ENCODE peak calls at places on chromosomes 11 and 22, in nine cellular contexts. K, Y, E, A, I, T, S, V and B are unnamed samples.

GRCh38 chr22:44363980-44364749 is 51.4 kb upstream of the SHISAL1 start:
- DNase-seq in K (no peak), Y (no peak), E (no peak), A (peak; percentile 62), I (no peak), T (peak; percentile 32), S (no peak), V (no peak), B (no peak)

GRCh38 chr22:24095816-24096215 is 84.7 kb downstream of the CABIN1 start:
- DNase-seq in K (no peak), Y (no peak), E (no peak), A (no peak), I (no peak), T (no peak), S (no peak), V (no peak), B (no peak)

GRCh38 chr11:9714540-9714939 is 50.7 kb downstream of the SWAP70 start:
- DNase-seq in K (no peak), Y (no peak), E (no peak), A (no peak), I (no peak), T (peak; percentile 11), S (no peak), V (no peak), B (no peak)

GRCh38 chr22:31944700-31945477 is 554 bp downstream of the YWHAH start:
- DNase-seq in K (no peak), Y (peak; percentile 30), E (peak; percentile 17), A (peak; percentile 82), I (no peak), T (peak; percentile 60), S (peak; percentile 63), V (peak; percentile 58), B (peak; percentile 31)

GRCh38 chr11:122791411-122791810 is 46.9 kb upstream of the CRTAM start:
- DNase-seq in K (no peak), Y (no peak), E (no peak), A (no peak), I (no peak), T (peak; percentile 45), S (no peak), V (no peak), B (no peak)

GRCh38 chr22:44387486-44387885 is 74.7 kb upstream of the SHISAL1 start:
- DNase-seq in K (no peak), Y (no peak), E (no peak), A (no peak), I (no peak), T (no peak), S (no peak), V (no peak), B (no peak)

GRCh38 chr11:725624-726202 is 19.7 kb downstream of the EPS8L2 start:
- DNase-seq in K (peak; percentile 52), Y (peak; percentile 28), E (no peak), A (peak; percentile 51), I (no peak), T (no peak), S (peak; percentile 63), V (no peak), B (peak; percentile 16)

GRCh38 chr22:28381427-28382167 is 298.0 kb downstream of the TTC28 start:
- DNase-seq in K (no peak), Y (no peak), E (peak; percentile 56), A (no peak), I (no peak), T (peak; percentile 56), S (no peak), V (no peak), B (no peak)

GRCh38 chr11:114120606-114121005 is 61.1 kb downstream of the ZBTB16 start:
- DNase-seq in K (no peak), Y (no peak), E (no peak), A (no peak), I (no peak), T (no peak), S (no peak), V (no peak), B (no peak)

GRCh38 chr22:35135165-35135564 is 69.2 kb downstream of the ISX start:
- DNase-seq in K (peak; percentile 48), Y (no peak), E (no peak), A (no peak), I (no peak), T (no peak), S (no peak), V (no peak), B (no peak)

GRCh38 chr11:38646382-38646781 is 2048.3 kb upstream of the RAG2 start:
- DNase-seq in K (no peak), Y (no peak), E (no peak), A (no peak), I (no peak), T (no peak), S (no peak), V (no peak), B (no peak)

GRCh38 chr11:1076061-1076665 is 1.5 kb downstream of the MUC2 start:
- DNase-seq in K (no peak), Y (no peak), E (no peak), A (no peak), I (no peak), T (no peak), S (no peak), V (no peak), B (no peak)

GRCh38 chr11:108561535-108561991 is 32.0 kb downstream of the EXPH5 start:
- DNase-seq in K (no peak), Y (no peak), E (peak; percentile 31), A (no peak), I (no peak), T (peak; percentile 42), S (no peak), V (no peak), B (no peak)

GRCh38 chr11:47060807-47061206 is 115.9 kb downstream of the ARFGAP2 start:
- DNase-seq in K (no peak), Y (no peak), E (peak; percentile 4), A (no peak), I (no peak), T (peak; percentile 37), S (peak; percentile 34), V (no peak), B (no peak)

DNA sequence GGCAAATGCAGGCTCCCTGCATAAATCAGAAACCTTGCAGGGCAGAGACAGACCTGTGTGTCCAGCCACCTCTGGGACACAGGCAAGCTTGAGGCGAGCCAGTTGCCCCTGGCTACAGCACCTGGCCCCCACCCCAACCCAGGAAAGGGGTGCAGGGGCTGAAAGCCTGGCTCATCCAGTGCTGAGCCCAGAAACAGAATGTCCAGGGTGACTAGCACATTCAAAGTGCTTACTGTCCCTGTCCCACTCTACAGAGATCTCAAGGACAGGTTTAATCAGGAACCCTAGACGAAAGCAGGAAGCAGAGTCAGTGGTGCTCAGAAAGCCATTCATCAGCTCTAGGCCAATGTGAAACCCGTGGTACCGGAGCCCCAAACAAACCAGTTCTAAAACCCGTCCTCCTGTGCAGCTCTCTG is 31.9 kb downstream of the PLEKHA7 start:
- DNase-seq in K (no peak), Y (peak; percentile 62), E (no peak), A (no peak), I (no peak), T (no peak), S (peak; percentile 18), V (no peak), B (no peak)
- H3K27ac ChIP-seq in K (no peak overlapping the region), Y (peak overlapping the region; percentile 86), E (no peak overlapping the region), A (no peak overlapping the region), I (no peak overlapping the region), T (no peak overlapping the region), S (no peak overlapping the region), V (no peak overlapping the region), B (peak overlapping the region; percentile 77)

DNA sequence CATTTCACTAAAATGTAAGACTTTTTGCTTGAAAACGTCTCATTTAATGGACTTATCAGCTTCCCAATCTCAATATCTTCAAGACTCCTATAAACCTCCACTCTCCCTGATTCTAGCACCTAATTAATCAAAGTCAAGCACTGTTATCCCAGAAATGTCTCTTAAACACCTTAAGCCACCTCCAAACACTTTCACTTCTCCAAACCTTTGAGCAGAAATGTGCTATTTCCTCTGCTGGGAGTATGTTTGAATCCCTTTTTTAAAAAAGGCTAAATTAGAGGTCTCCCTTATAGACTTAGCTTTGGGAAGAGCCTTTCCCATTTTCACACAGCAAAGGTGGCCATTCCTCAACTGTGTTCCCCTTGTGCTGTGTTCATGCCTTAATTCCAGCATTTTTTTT is 146.2 kb upstream of the SYN3 start:
- DNase-seq in K (no peak), Y (no peak), E (no peak), A (no peak), I (no peak), T (no peak), S (no peak), V (peak; percentile 36), B (no peak)
- TF ChIP-seq EZH2phosphoT487 in K (no peak), Y (no peak), E (no peak), A (no peak), I (no peak), T (no peak), S (no peak), V (no peak), B (no peak)

GRCh38 chr11:34053161-34053686 is 1.7 kb downstream of the CAPRIN1 start:
- DNase-seq in K (peak; percentile 84), Y (peak; percentile 79), E (peak; percentile 49), A (peak; percentile 74), I (no peak), T (peak; percentile 91), S (peak; percentile 78), V (peak; percentile 82), B (peak; percentile 85)

GRCh38 chr11:34051349-34052035 is at the start of gene CAPRIN1:
- DNase-seq in K (peak; percentile 95), Y (peak; percentile 93), E (peak; percentile 90), A (peak; percentile 95), I (peak; percentile 84), T (peak; percentile 95), S (peak; percentile 93), V (peak; percentile 93), B (peak; percentile 95)

GRCh38 chr11:34050967-34051348 is 573 bp upstream of the CAPRIN1 start:
- DNase-seq in K (no peak), Y (no peak), E (no peak), A (no peak), I (no peak), T (peak; percentile 70), S (no peak), V (no peak), B (no peak)

GRCh38 chr11:34052036-34052607 is 591 bp downstream of the CAPRIN1 start:
- DNase-seq in K (peak; percentile 96), Y (peak; percentile 91), E (peak; percentile 89), A (peak; percentile 96), I (peak; percentile 64), T (peak; percentile 94), S (peak; percentile 92), V (peak; percentile 92), B (peak; percentile 97)

DNA sequence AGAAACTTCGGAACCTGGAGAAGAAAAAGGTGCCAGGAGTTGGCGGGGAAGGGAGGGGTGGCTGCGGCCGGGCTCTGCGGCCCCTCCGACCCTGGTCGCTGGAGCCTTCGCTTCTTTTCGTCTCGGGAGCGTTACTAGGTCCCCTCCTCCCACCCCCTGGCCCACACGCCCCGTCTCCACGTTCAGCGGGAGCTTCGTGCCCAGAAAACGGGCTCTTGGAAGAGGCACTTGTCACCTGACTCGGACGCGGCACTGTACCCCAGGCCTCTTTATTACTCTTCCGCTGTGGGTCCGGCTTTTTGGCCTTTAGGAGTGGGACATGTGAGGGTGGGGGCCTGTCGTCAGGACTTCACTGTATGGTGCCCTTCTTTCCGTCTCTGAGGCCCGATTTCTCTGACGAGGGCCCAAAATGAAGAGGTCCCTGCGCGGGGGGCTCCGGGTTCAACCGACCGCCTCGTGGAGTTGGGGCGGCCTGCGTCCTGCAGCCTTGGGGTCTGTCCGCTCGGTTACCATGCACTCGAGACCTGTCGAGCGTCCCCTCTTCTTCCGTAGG is 1.2 kb downstream of the CAPRIN1 start:
- DNase-seq in K (peak; percentile 56), Y (peak; percentile 16), E (no peak), A (peak; percentile 44), I (no peak), T (peak; percentile 54), S (peak; percentile 19), V (peak; percentile 49), B (peak; percentile 48)
- H3K27ac ChIP-seq in K (peak overlapping the region; percentile 98), Y (peak overlapping the region; percentile 92), E (peak overlapping the region; percentile 86), A (peak overlapping the region; percentile 97), I (peak overlapping the region; percentile 99), T (peak overlapping the region; percentile 99), S (peak overlapping the region; percentile 99), V (peak overlapping the region; percentile 90), B (peak overlapping the region; percentile 97)

GRCh38 chr11:57303990-57304579 is 20.7 kb downstream of the TNKS1BP1 start:
- DNase-seq in K (no peak), Y (no peak), E (peak; percentile 87), A (peak; percentile 36), I (no peak), T (peak; percentile 80), S (no peak), V (no peak), B (no peak)
- TF ChIP-seq EZH2phosphoT487 in K (no peak), Y (no peak), E (no peak), A (no peak), I (no peak), T (no peak), S (no peak), V (no peak), B (no peak)